ENCODE peak calls at places on chromosomes 7 and 10, in seven cellular contexts. H is skeletal muscle cell; M is epithelial cell of esophagus; D is CD8-positive, alpha-beta T cell; P is AG04449; V is NCI-H1092 treated with DMSO at 0.1 percent for 48 hours; G is stimulated activated naive B cell treated with anti-CD40 and anti-IgM and Interleukin-4, amounts not matched to agents 10 μg/mL and 1 μg/mL and 100 μg/mL, for 72 hours. I is an unnamed sample.

GRCh38 chr10:44284198-44285084 is 100.5 kb downstream of the CXCL12 start:
- DNase-seq in H (no peak), M (no peak), D (no peak), P (no peak), V (no peak), G (no peak), I (no peak)

GRCh38 chr7:73314271-73314670 is 5.6 kb upstream of the NSUN5 start:
- DNase-seq in H (no peak), M (no peak), D (no peak), P (no peak), V (no peak), G (no peak), I (no peak)

GRCh38 chr10:78420946-78421732 is 387.5 kb downstream of the RPS24 start:
- DNase-seq in H (no peak), M (no peak), D (no peak), P (no peak), V (no peak), G (no peak), I (no peak)

GRCh38 chr7:131157530-131158243 is 170.0 kb upstream of the MKLN1 start:
- DNase-seq in H (no peak), M (no peak), D (no peak), P (no peak), V (no peak), G (no peak), I (no peak)

GRCh38 chr10:102280397-102281015 is 35.2 kb downstream of the GBF1 start:
- DNase-seq in H (no peak), M (no peak), D (no peak), P (no peak), V (peak), G (no peak), I (no peak)

GRCh38 chr10:112230325-112230988 is 46.9 kb upstream of the GPAM start:
- DNase-seq in H (no peak), M (peak), D (no peak), P (no peak), V (no peak), G (no peak), I (no peak)

GRCh38 chr7:131829911-131830310 is 273.5 kb upstream of the PODXL start:
- DNase-seq in H (no peak), M (no peak), D (no peak), P (no peak), V (peak), G (no peak), I (no peak)

GRCh38 chr7:131072505-131073091 is 255.1 kb upstream of the MKLN1 start:
- DNase-seq in H (no peak), M (peak), D (no peak), P (no peak), V (no peak), G (no peak), I (no peak)

GRCh38 chr7:121329460-121330052 is 756 bp downstream of the WNT16 start:
- DNase-seq in H (no peak), M (peak), D (no peak), P (no peak), V (peak), G (peak), I (no peak)

GRCh38 chr7:1940402-1940786 is 270.3 kb downstream of the ELFN1 start:
- DNase-seq in H (no peak), M (peak), D (peak), P (no peak), V (no peak), G (peak), I (peak)

GRCh38 chr10:77513783-77514331 is 123.8 kb downstream of the KCNMA1 start:
- DNase-seq in H (peak), M (peak), D (no peak), P (peak), V (no peak), G (no peak), I (no peak)